ENCODE peak calls at places on chromosomes 6 and 20, in eight cellular contexts. O, D, J, Z, W, K, V and S are unnamed samples.

GRCh38 chr6:139303176-139303575 is 11.4 kb upstream of the TXLNB start:
- DNase-seq in D (peak), K (no peak), J (no peak), V (no peak), O (no peak), W (no peak), Z (no peak), S (no peak)

GRCh38 chr6:19472168-19472567 is 365.0 kb upstream of the ID4 start:
- DNase-seq in K (no peak), O (no peak), W (no peak), Z (no peak), V (no peak), D (peak), J (no peak), S (no peak)

GRCh38 chr6:110756817-110757216 is 58.5 kb downstream of the CDK19 start:
- DNase-seq in D (no peak), W (no peak), K (no peak), J (no peak), O (peak), V (no peak), Z (peak), S (no peak)

GRCh38 chr20:1280421-1281102 is 14.5 kb downstream of the SNPH start:
- DNase-seq in O (no peak), V (no peak), J (no peak), W (no peak), Z (no peak), K (no peak), D (no peak), S (no peak)

GRCh38 chr6:2641044-2641673 is 109.6 kb downstream of the MYLK4 start:
- DNase-seq in V (no peak), J (no peak), Z (no peak), W (no peak), D (no peak), K (no peak), O (no peak), S (no peak)

GRCh38 chr6:14130431-14131075 is 13.0 kb downstream of the CD83 start:
- DNase-seq in V (no peak), O (no peak), K (no peak), D (no peak), W (no peak), J (no peak), Z (no peak), S (no peak)

GRCh38 chr20:46031701-46032254 is 2.8 kb downstream of the SLC12A5 start:
- DNase-seq in Z (no peak), K (no peak), D (peak), V (peak), J (no peak), O (peak), W (no peak), S (no peak)

GRCh38 chr6:139135578-139136545 is 982 bp downstream of the HECA start:
- DNase-seq in K (peak), Z (peak), J (peak), V (no peak), D (peak), O (peak), W (peak), S (peak)

GRCh38 chr6:41306187-41306854 is 19.8 kb upstream of the TREM1 start:
- DNase-seq in V (peak), W (peak), D (peak), K (no peak), J (no peak), O (peak), Z (peak), S (no peak)

GRCh38 chr20:53434662-53435061 is 159.0 kb downstream of the ZNF217 start:
- DNase-seq in W (no peak), J (no peak), Z (no peak), K (peak), V (peak), D (no peak), O (no peak), S (no peak)

GRCh38 chr6:93391982-93392381 is 27.4 kb downstream of the EPHA7 start:
- DNase-seq in W (no peak), V (no peak), O (no peak), K (no peak), J (no peak), Z (no peak), D (peak), S (no peak)

GRCh38 chr6:71038966-71039365 is 82.1 kb upstream of the B3GAT2 start:
- DNase-seq in D (peak), J (no peak), O (no peak), K (no peak), W (no peak), Z (no peak), V (no peak), S (no peak)

GRCh38 chr20:43983359-43983758 is 68.7 kb downstream of the TOX2 start:
- DNase-seq in V (no peak), O (no peak), K (no peak), D (peak), W (no peak), J (no peak), Z (no peak), S (no peak)

GRCh38 chr6:116858060-116858459 is 19.0 kb upstream of the RFX6 start:
- DNase-seq in W (no peak), V (no peak), Z (no peak), D (no peak), K (no peak), J (no peak), O (no peak), S (no peak)

GRCh38 chr6:170500955-170501590 is 52.0 kb downstream of the PSMB1 start:
- DNase-seq in O (no peak), V (no peak), J (no peak), K (no peak), Z (no peak), D (no peak), W (no peak), S (no peak)

GRCh38 chr20:57785061-57785460 is 75.2 kb upstream of the PMEPA1 start:
- DNase-seq in Z (no peak), O (no peak), V (no peak), K (no peak), W (no peak), D (no peak), J (no peak), S (no peak)

GRCh38 chr20:38897267-38897666 is 28.9 kb upstream of the FAM83D start:
- DNase-seq in W (no peak), V (no peak), Z (no peak), O (no peak), D (no peak), J (no peak), K (no peak), S (no peak)

GRCh38 chr6:159056432-159056831 is 11.6 kb upstream of the TAGAP start:
- DNase-seq in W (no peak), Z (no peak), K (no peak), V (no peak), J (no peak), D (no peak), O (no peak), S (no peak)

GRCh38 chr6:15659181-15659580 is 3.6 kb downstream of the DTNBP1 start:
- DNase-seq in O (peak), K (no peak), W (no peak), V (no peak), J (no peak), Z (no peak), D (no peak), S (no peak)

GRCh38 chr6:3506195-3506594 is 49.3 kb upstream of the SLC22A23 start:
- DNase-seq in K (no peak), J (no peak), D (no peak), W (no peak), V (no peak), O (no peak), Z (no peak), S (no peak)

GRCh38 chr6:137415127-137415833 is 78.9 kb downstream of the OLIG3 start:
- DNase-seq in Z (peak), O (peak), W (peak), D (no peak), J (peak), K (peak), V (no peak), S (peak)

GRCh38 chr6:147970970-147971369 is 371.7 kb upstream of the SASH1 start:
- DNase-seq in V (no peak), W (no peak), O (peak), D (peak), Z (no peak), J (no peak), K (no peak), S (no peak)

GRCh38 chr20:13029687-13030510 is 21.1 kb downstream of the SPTLC3 start:
- DNase-seq in W (no peak), J (no peak), O (no peak), Z (no peak), D (peak), K (no peak), V (no peak), S (no peak)